ENCODE peak calls at places on chromosomes 4 and X, in six cellular contexts. N is astrocyte of the spinal cord, I is WERI-Rb-1, P is neural crest cell, Z is tibial nerve, V is type B pancreatic cell. S is an unnamed sample.

GRCh38 chr4:17812125-17812524 is 1.3 kb downstream of the NCAPG start:
- DNase-seq in N (no peak), I (no peak), P (no peak), Z (no peak), V (no peak), S (no peak)

GRCh38 chr4:184599492-184600135 is 49.6 kb downstream of the CASP3 start:
- DNase-seq in N (peak), I (no peak), P (no peak), Z (no peak), V (no peak), S (no peak)

GRCh38 chr4:16026155-16026761 is 57.6 kb downstream of the PROM1 start:
- DNase-seq in N (peak), I (no peak), P (peak), Z (no peak), V (no peak), S (no peak)

GRCh38 chr4:23890369-23891063 is 669 bp upstream of the PPARGC1A start:
- DNase-seq in N (peak), I (no peak), P (no peak), Z (no peak), V (no peak), S (no peak)

GRCh38 chrX:38859602-38860001 is 58.3 kb downstream of the MID1IP1 start:
- DNase-seq in N (peak), I (no peak), P (no peak), Z (no peak), V (no peak), S (no peak)

GRCh38 chrX:44223150-44223549 is 120.3 kb downstream of the EFHC2 start:
- DNase-seq in N (peak), I (no peak), P (no peak), Z (no peak), V (no peak), S (no peak)

GRCh38 chrX:123626962-123627361 is 105.9 kb downstream of the THOC2 start:
- DNase-seq in N (peak), I (no peak), P (no peak), Z (no peak), V (no peak), S (no peak)

GRCh38 chr4:86653237-86653865 is 59.2 kb downstream of the PTPN13 start:
- DNase-seq in N (no peak), I (no peak), P (no peak), Z (no peak), V (no peak), S (peak)

GRCh38 chr4:57612279-57612678 is 502.1 kb upstream of the IGFBP7 start:
- DNase-seq in N (no peak), I (no peak), P (no peak), Z (no peak), V (no peak), S (no peak)

GRCh38 chrX:1165535-1166196 is 46.8 kb downstream of the CRLF2 start:
- DNase-seq in N (peak), I (no peak), P (no peak), Z (no peak), V (peak), S (no peak)

GRCh38 chr4:70544279-70544870 is 26.0 kb downstream of the AMTN start:
- DNase-seq in N (peak), I (no peak), P (no peak), Z (no peak), V (no peak), S (no peak)

GRCh38 chr4:144376905-144377304 is 236.4 kb upstream of the GYPA start:
- DNase-seq in N (no peak), I (no peak), P (no peak), Z (no peak), V (no peak), S (no peak)

GRCh38 chr4:1524761-1525160 is 118.5 kb upstream of the NKX1-1 start:
- DNase-seq in N (no peak), I (no peak), P (no peak), Z (no peak), V (no peak), S (no peak)

GRCh38 chr4:88628746-88629145 is 36.5 kb downstream of the HERC3 start:
- DNase-seq in N (peak), I (no peak), P (no peak), Z (no peak), V (no peak), S (no peak)

GRCh38 chr4:83855044-83855443 is 319.1 kb downstream of the GPAT3 start:
- DNase-seq in N (peak), I (no peak), P (no peak), Z (no peak), V (no peak), S (no peak)

GRCh38 chr4:17544205-17544604 is 29.2 kb downstream of the CLRN2 start:
- DNase-seq in N (no peak), I (no peak), P (peak), Z (no peak), V (no peak), S (peak)

GRCh38 chr4:87896020-87896621 is 63.4 kb downstream of the MEPE start:
- DNase-seq in N (peak), I (no peak), P (no peak), Z (no peak), V (no peak), S (no peak)

GRCh38 chrX:74492720-74493201 is 71.5 kb downstream of the SLC16A2 start:
- DNase-seq in N (no peak), I (peak), P (peak), Z (no peak), V (no peak), S (peak)

GRCh38 chrX:110558406-110558805 is 199.8 kb downstream of the RTL9 start:
- DNase-seq in N (no peak), I (no peak), P (no peak), Z (no peak), V (no peak), S (no peak)

GRCh38 chrX:86348669-86349068 is 200.4 kb downstream of the DACH2 start:
- DNase-seq in N (no peak), I (peak), P (no peak), Z (no peak), V (no peak), S (peak)
- TF ChIP-seq CTCF in N (no peak), I (peak), P (peak), Z (no peak), V (peak), S (no peak)

GRCh38 chr4:52824603-52825310 is 37.4 kb upstream of the RASL11B start:
- DNase-seq in N (no peak), I (no peak), P (no peak), Z (no peak), V (no peak), S (no peak)

GRCh38 chr4:52824270-52824602 is 37.9 kb upstream of the RASL11B start:
- DNase-seq in N (no peak), I (no peak), P (no peak), Z (no peak), V (no peak), S (no peak)

GRCh38 chr4:52823478-52824092 is 38.5 kb upstream of the RASL11B start:
- DNase-seq in N (peak), I (no peak), P (no peak), Z (no peak), V (no peak), S (no peak)

GRCh38 chr4:52822583-52823477 is 39.3 kb upstream of the RASL11B start:
- DNase-seq in N (peak), I (no peak), P (no peak), Z (no peak), V (no peak), S (no peak)

DNA sequence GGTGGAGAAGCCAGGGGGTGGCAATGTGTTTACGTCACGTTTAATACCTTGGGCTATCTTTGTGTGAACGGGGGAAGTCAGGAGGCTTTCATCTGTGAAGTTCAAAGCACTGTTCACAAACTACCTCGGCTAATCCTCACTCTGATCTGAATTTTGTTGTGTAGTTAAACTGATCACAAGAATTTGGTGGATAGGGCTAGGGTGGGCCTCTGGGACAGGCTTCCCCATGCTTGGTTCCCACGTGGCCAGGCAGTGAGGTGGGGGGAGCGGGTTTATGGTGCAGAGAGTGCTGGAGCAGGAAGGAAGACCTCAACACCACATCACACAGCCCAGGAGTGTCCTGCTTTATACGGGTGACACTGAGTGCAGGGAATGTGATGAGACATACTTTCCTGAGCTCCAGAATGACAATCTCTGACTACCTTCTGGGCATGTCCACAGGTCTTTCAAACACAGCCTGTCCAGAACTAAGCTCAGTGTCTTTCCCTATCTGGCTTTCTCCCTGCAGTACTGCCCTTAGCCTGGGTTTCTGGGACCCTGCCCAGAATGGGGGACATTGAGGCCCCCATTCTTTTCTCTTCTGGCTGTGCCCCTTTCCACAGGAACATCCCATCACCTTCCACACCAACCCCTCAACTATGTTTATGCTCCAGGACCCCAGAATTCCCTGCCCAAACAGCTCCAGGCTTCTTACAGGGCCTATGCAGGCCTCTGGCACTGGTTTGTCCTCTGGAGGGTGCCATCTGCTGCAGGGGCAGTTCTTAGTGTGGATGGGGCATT is 36.6 kb upstream of the RASL11B start:
- DNase-seq in N (no peak), I (no peak), P (no peak), Z (no peak), V (no peak), S (no peak)
- TF ChIP-seq CTCF in N (no peak), I (no peak), P (no peak), Z (no peak), V (no peak), S (no peak)

DNA sequence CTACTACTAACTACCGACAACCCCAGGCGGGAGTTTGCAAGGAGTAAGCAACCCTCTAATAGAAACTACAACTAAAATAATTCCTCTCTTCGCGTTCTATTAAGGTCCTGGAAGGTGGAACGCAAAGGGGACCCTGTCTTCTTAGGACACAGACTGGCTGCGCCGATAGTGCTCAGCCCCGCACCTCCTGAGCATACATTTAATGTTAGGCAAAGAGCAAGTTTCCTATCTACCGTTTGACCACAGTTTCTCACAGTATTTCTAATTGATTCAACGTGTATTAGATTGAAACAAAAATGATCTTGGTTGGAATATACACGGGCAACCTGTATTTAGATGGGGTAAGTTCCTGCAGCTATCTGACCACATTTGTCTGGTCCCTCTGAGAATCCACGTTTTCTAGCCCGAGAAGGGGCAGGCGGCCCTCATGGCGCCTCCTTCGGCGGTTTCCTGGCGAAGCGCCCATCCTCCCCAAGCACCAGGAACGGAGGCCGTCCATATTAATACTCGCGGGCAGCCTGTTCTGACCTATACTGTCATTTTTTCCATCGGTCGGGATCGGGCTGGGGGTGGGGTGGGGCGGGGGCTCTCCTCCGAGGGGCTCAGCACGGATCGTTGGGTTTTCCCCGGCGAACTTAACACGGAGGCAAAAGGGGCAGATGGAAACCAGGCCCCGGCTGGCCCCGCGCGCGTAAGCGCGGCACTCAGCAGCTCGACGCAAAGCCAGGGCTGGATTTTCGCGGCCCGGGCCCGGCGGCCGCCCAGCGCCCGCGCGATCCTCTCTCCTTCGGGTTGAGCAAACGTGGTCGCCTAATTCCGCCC is 77.0 kb upstream of the BCOR start:
- DNase-seq in N (peak), I (peak), P (peak), Z (no peak), V (peak), S (peak)
- TF ChIP-seq CTCF in N (no peak), I (no peak), P (no peak), Z (no peak), V (peak), S (no peak)

DNA sequence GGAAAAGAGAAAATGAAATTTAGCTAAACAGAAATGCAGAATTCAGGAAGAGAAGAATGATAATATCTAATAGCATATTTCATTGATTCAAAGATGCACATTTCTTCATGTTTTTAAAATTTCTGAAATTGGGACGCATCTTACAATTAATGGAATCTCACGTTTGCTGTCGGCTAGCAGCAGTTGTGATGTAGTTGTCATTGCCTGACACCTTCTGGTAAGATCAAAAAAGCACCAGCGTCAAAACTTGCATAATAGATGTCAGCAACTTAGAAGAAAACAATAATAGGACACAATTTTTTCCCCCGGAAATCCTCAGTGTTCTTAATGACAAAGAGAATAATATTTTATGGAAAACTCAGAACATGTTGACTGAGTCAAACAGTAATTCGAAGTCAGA is 29.8 kb upstream of the SLC7A3 start:
- DNase-seq in N (no peak), I (no peak), P (no peak), Z (no peak), V (no peak), S (no peak)
- TF ChIP-seq CTCF in N (no peak), I (no peak), P (peak), Z (no peak), V (peak), S (no peak)

GRCh38 chrX:100649550-100650356 is 5.8 kb downstream of the SRPX2 start:
- DNase-seq in N (peak), I (peak), P (no peak), Z (peak), V (no peak), S (no peak)
- TF ChIP-seq CTCF in N (no peak), I (no peak), P (no peak), Z (no peak), V (no peak), S (no peak)

GRCh38 chr4:53507671-53508286 is 83.5 kb downstream of the LNX1 start:
- DNase-seq in N (peak), I (no peak), P (no peak), Z (peak), V (no peak), S (peak)

GRCh38 chr4:53508446-53508845 is 82.8 kb downstream of the LNX1 start:
- DNase-seq in N (peak), I (no peak), P (no peak), Z (no peak), V (no peak), S (no peak)

GRCh38 chr4:53510316-53510715 is 81.0 kb downstream of the LNX1 start:
- DNase-seq in N (no peak), I (no peak), P (no peak), Z (no peak), V (no peak), S (no peak)

GRCh38 chr4:53507058-53507457 is 84.2 kb downstream of the LNX1 start:
- DNase-seq in N (no peak), I (no peak), P (no peak), Z (no peak), V (no peak), S (no peak)

DNA sequence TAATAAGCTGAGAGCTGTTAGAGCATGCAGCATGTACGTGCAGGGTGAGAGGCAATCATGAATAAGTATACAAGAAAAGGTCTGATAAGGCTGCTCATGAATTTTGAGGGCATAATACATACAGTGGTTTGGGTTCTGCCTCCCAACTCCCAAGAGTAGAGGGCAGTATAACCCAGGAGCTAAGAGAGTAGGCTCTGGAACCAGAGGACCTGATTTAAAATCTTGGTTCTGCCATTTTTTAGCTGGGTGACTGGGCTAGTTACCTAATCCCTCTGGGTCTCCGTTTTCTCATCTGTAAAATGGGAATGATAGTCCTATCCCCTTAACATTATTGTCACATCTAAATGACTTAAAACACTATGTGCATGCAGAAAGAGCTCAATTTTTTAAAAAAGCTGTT is 85.3 kb downstream of the LNX1 start:
- DNase-seq in N (no peak), I (no peak), P (no peak), Z (no peak), V (no peak), S (no peak)
- TF ChIP-seq CTCF in N (peak), I (no peak), P (no peak), Z (no peak), V (no peak), S (no peak)

GRCh38 chr4:53616219-53616618 is 24.9 kb upstream of the LNX1 start:
- DNase-seq in N (no peak), I (peak), P (no peak), Z (no peak), V (no peak), S (no peak)

GRCh38 chr4:53618321-53618720 is 27.0 kb upstream of the LNX1 start:
- DNase-seq in N (no peak), I (no peak), P (no peak), Z (no peak), V (no peak), S (no peak)

GRCh38 chr4:53617101-53617680 is 25.9 kb upstream of the LNX1 start:
- DNase-seq in N (no peak), I (no peak), P (no peak), Z (no peak), V (no peak), S (no peak)

GRCh38 chr4:53613428-53613827 is 22.1 kb upstream of the LNX1 start:
- DNase-seq in N (no peak), I (no peak), P (no peak), Z (no peak), V (no peak), S (no peak)

GRCh38 chr4:53614616-53615015 is 23.3 kb upstream of the LNX1 start:
- DNase-seq in N (no peak), I (no peak), P (no peak), Z (no peak), V (no peak), S (no peak)
- TF ChIP-seq CTCF in N (no peak), I (no peak), P (peak), Z (no peak), V (no peak), S (no peak)

GRCh38 chrX:108584617-108585211 is 145.1 kb downstream of the COL4A5 start:
- DNase-seq in N (no peak), I (peak), P (peak), Z (no peak), V (no peak), S (no peak)
- TF ChIP-seq CTCF in N (peak), I (peak), P (peak), Z (no peak), V (peak), S (peak)

DNA sequence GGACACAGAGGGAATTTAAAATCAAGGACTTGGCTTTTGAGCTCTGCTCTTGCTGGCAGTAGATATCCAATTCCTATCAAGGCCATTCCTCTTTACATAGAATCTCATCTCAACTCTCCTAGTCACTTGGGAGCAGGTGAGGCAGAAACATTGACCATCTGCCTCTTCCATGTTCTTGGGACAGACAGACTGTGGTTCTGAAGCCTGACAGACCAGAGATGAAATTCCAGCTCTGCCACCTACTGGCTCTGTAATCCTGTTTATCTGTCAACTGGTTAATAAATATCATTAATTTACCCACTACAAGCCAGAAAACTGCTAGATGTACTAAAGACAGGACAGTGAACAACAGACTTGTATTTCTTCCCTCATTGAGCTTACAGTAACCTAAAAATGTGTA is 300.8 kb downstream of the ADGRL3 start:
- DNase-seq in N (no peak), I (peak), P (no peak), Z (no peak), V (no peak), S (no peak)
- TF ChIP-seq CTCF in N (peak), I (peak), P (no peak), Z (no peak), V (peak), S (no peak)